ENCODE peak calls at places on chromosomes 12 and 14, in nine cellular contexts. I, G, J, Y, P, X, N, F and K are unnamed samples.

GRCh38 chr12:6315704-6316597 is 5.5 kb downstream of the PLEKHG6 start:
- DNase-seq in F (no peak), N (no peak), X (peak; percentile 21), G (no peak), Y (no peak), J (no peak), I (no peak), P (no peak), K (no peak)

GRCh38 chr12:91887957-91888356 is 257.7 kb downstream of the BTG1 start:
- DNase-seq in G (no peak), F (no peak), Y (no peak), N (no peak), I (no peak), J (no peak), P (no peak), X (no peak), K (no peak)

GRCh38 chr14:100037351-100037750 is 27.9 kb upstream of the EVL start:
- DNase-seq in X (peak; percentile 75), Y (peak; percentile 13), I (no peak), P (no peak), J (no peak), G (no peak), N (no peak), F (no peak), K (no peak)

GRCh38 chr14:22664261-22664660 is 20.1 kb upstream of the OR6J1 start:
- DNase-seq in F (no peak), X (no peak), Y (no peak), G (no peak), J (no peak), I (no peak), P (no peak), N (no peak), K (no peak)

GRCh38 chr14:28765907-28766504 is 581 bp upstream of the FOXG1 start:
- DNase-seq in I (no peak), P (no peak), F (no peak), J (no peak), N (no peak), G (no peak), X (peak; percentile 26), Y (no peak), K (no peak)

GRCh38 chr12:57779736-57780135 is 2.9 kb upstream of the TSFM start:
- DNase-seq in N (no peak), X (peak; percentile 35), P (no peak), G (no peak), Y (peak; percentile 32), J (no peak), I (no peak), F (no peak), K (no peak)

GRCh38 chr14:90545966-90546751 is 149.3 kb downstream of the CALM1 start:
- DNase-seq in P (no peak), I (no peak), J (no peak), Y (no peak), F (no peak), N (no peak), G (no peak), X (peak; percentile 24), K (no peak)

GRCh38 chr14:101349108-101349507 is 212.2 kb upstream of the DIO3 start:
- DNase-seq in G (no peak), I (no peak), P (no peak), N (no peak), J (no peak), Y (no peak), F (no peak), X (no peak), K (no peak)

GRCh38 chr12:102673606-102674005 is 193.2 kb upstream of the IGF1 start:
- DNase-seq in X (no peak), P (no peak), F (no peak), G (no peak), N (no peak), I (no peak), J (no peak), Y (no peak), K (no peak)

GRCh38 chr12:105336411-105336810 is 5.9 kb downstream of the C12orf75 start:
- DNase-seq in P (no peak), N (peak; percentile 65), G (no peak), X (no peak), J (no peak), Y (no peak), F (no peak), I (no peak), K (no peak)

GRCh38 chr12:51997156-51997555 is 9.6 kb upstream of the TAMALIN start:
- DNase-seq in X (no peak), F (no peak), N (no peak), J (no peak), P (no peak), I (no peak), G (no peak), Y (no peak), K (no peak)

GRCh38 chr14:51482112-51482511 is 169.6 kb upstream of the FRMD6 start:
- DNase-seq in P (no peak), J (no peak), F (no peak), I (no peak), Y (no peak), X (no peak), G (no peak), N (no peak), K (no peak)

GRCh38 chr14:100293497-100294212 is 12.6 kb downstream of the SLC25A29 start:
- DNase-seq in J (no peak), N (no peak), I (no peak), Y (no peak), X (no peak), F (no peak), P (peak; percentile 8), G (no peak), K (no peak)

GRCh38 chr12:93696462-93696861 is 19.3 kb downstream of the CRADD start:
- DNase-seq in J (no peak), Y (no peak), I (no peak), X (no peak), G (no peak), P (no peak), N (no peak), F (no peak), K (no peak)

GRCh38 chr12:110252716-110253115 is 28.3 kb upstream of the ATP2A2 start:
- DNase-seq in J (no peak), I (no peak), P (no peak), X (no peak), N (no peak), F (no peak), Y (no peak), G (no peak), K (no peak)